ENCODE peak calls at places on chromosome 15, in ten cellular contexts. T, O, P, N, A, K, C, Q, R and X are unnamed samples.

GRCh38 chr15:45631831-45632230 is 3.0 kb upstream of the SQOR start:
- DNase-seq in T (no peak), Q (peak; percentile 23), O (no peak), K (no peak), C (no peak), R (no peak), A (no peak), P (no peak), N (no peak), X (peak; percentile 69)

GRCh38 chr15:76199106-76200082 is 111.9 kb downstream of the ETFA start:
- DNase-seq in Q (peak; percentile 73), N (no peak), R (peak; percentile 79), O (peak; percentile 81), T (peak; percentile 84), K (no peak), A (no peak), C (no peak), P (no peak), X (peak; percentile 92)

GRCh38 chr15:59746777-59747176 is 57.7 kb upstream of the BNIP2 start:
- DNase-seq in K (no peak), Q (no peak), P (no peak), A (peak; percentile 19), N (no peak), O (no peak), T (no peak), C (no peak), R (no peak), X (no peak)

GRCh38 chr15:77083381-77084160 is 12.7 kb upstream of the TSPAN3 start:
- DNase-seq in A (peak; percentile 87), T (peak; percentile 81), K (peak; percentile 54), R (peak; percentile 65), O (no peak), C (peak; percentile 88), P (peak; percentile 73), N (peak; percentile 47), Q (peak; percentile 69), X (no peak)

GRCh38 chr15:38455096-38455495 is 1.2 kb downstream of the FAM98B start:
- DNase-seq in Q (peak; percentile 10), K (no peak), R (no peak), O (peak; percentile 19), N (no peak), T (no peak), P (no peak), C (peak; percentile 5), A (no peak), X (peak; percentile 57)

GRCh38 chr15:27358751-27359434 is 387.9 kb downstream of the GABRG3 start:
- DNase-seq in R (no peak), P (no peak), O (no peak), C (peak; percentile 62), K (peak; percentile 41), A (no peak), Q (peak; percentile 16), N (no peak), T (no peak), X (peak; percentile 27)

GRCh38 chr15:99438222-99438592 is 127.6 kb upstream of the MEF2A start:
- DNase-seq in K (no peak), Q (no peak), R (peak; percentile 16), A (no peak), N (no peak), O (no peak), P (no peak), T (peak; percentile 52), C (no peak), X (no peak)

GRCh38 chr15:98524274-98524673 is 124.1 kb upstream of the IGF1R start:
- DNase-seq in Q (no peak), K (no peak), O (no peak), C (no peak), R (no peak), N (no peak), P (no peak), A (no peak), T (no peak), X (no peak)

GRCh38 chr15:80832676-80833075 is 53.5 kb downstream of the CEMIP start:
- DNase-seq in Q (no peak), O (no peak), C (peak; percentile 5), R (no peak), T (no peak), N (no peak), K (no peak), A (no peak), P (no peak), X (no peak)

GRCh38 chr15:101481917-101482525 is 7.5 kb downstream of the PCSK6 start:
- DNase-seq in K (no peak), R (no peak), A (no peak), Q (no peak), C (no peak), O (no peak), T (no peak), N (no peak), P (no peak), X (no peak)

GRCh38 chr15:29675791-29676301 is 146.4 kb downstream of the TJP1 start:
- DNase-seq in K (no peak), N (no peak), Q (no peak), P (no peak), T (no peak), O (no peak), A (peak; percentile 20), C (no peak), R (no peak), X (no peak)

GRCh38 chr15:51424780-51425179 is 83.3 kb downstream of the GLDN start:
- DNase-seq in N (no peak), P (no peak), Q (no peak), A (no peak), T (no peak), K (no peak), C (no peak), R (no peak), O (no peak), X (no peak)

GRCh38 chr15:39728844-39729243 is 53.8 kb downstream of the FSIP1 start:
- DNase-seq in A (no peak), C (no peak), K (no peak), R (no peak), O (peak; percentile 59), N (no peak), P (no peak), Q (no peak), T (no peak), X (no peak)

GRCh38 chr15:58021332-58022230 is 43.9 kb downstream of the ALDH1A2 start:
- DNase-seq in A (no peak), K (no peak), C (no peak), P (no peak), O (no peak), N (no peak), Q (no peak), R (no peak), T (no peak), X (no peak)

GRCh38 chr15:69629631-69630161 is 177.1 kb downstream of the RPLP1 start:
- DNase-seq in A (no peak), C (no peak), Q (no peak), T (no peak), O (no peak), P (no peak), R (no peak), N (no peak), K (no peak), X (no peak)

GRCh38 chr15:48371550-48371949 is 40.3 kb downstream of the DUT start:
- DNase-seq in O (no peak), K (no peak), R (no peak), T (no peak), P (no peak), N (no peak), C (no peak), A (no peak), Q (no peak), X (no peak)

GRCh38 chr15:66254364-66255292 is 1.1 kb upstream of the MEGF11 start:
- DNase-seq in Q (no peak), A (no peak), P (no peak), C (no peak), K (no peak), O (no peak), T (no peak), N (no peak), R (no peak), X (no peak)

GRCh38 chr15:48644827-48645557 is 517 bp downstream of the FBN1 start:
- DNase-seq in N (no peak), P (no peak), K (peak; percentile 83), T (no peak), R (peak; percentile 62), A (no peak), Q (peak; percentile 37), C (peak; percentile 61), O (peak; percentile 67), X (peak; percentile 78)

GRCh38 chr15:33476076-33476475 is 165.3 kb downstream of the RYR3 start:
- DNase-seq in T (no peak), A (no peak), K (no peak), C (no peak), Q (no peak), P (no peak), R (no peak), N (no peak), O (no peak), X (no peak)

GRCh38 chr15:43881944-43882343 is 55.1 kb downstream of the WDR76 start:
- DNase-seq in P (no peak), C (peak; percentile 38), N (peak; percentile 17), K (no peak), Q (no peak), A (no peak), R (no peak), T (no peak), O (no peak), X (peak; percentile 12)

GRCh38 chr15:98745650-98746374 is 97.5 kb downstream of the IGF1R start:
- DNase-seq in P (no peak), A (no peak), T (no peak), O (peak; percentile 28), R (no peak), C (no peak), K (no peak), Q (no peak), N (no peak), X (no peak)

GRCh38 chr15:52552303-52552702 is 16.5 kb downstream of the ARPP19 start:
- DNase-seq in P (no peak), C (no peak), T (no peak), Q (no peak), R (no peak), K (no peak), A (no peak), N (no peak), O (no peak), X (no peak)

GRCh38 chr15:89554247-89554646 is 21.0 kb upstream of the TICRR start:
- DNase-seq in R (no peak), Q (no peak), P (no peak), A (no peak), O (no peak), N (no peak), C (no peak), K (no peak), T (no peak), X (no peak)

GRCh38 chr15:77144492-77145070 is 73.7 kb upstream of the TSPAN3 start:
- DNase-seq in O (peak; percentile 95), C (no peak), Q (peak; percentile 87), R (no peak), P (no peak), T (no peak), A (no peak), N (no peak), K (no peak), X (peak; percentile 93)

GRCh38 chr15:50577492-50577891 is 31.0 kb upstream of the USP50 start:
- DNase-seq in Q (no peak), C (no peak), T (no peak), K (no peak), N (no peak), P (no peak), A (no peak), R (no peak), O (no peak), X (no peak)

GRCh38 chr15:80660114-80660513 is 35.0 kb upstream of the ABHD17C start:
- DNase-seq in N (no peak), T (no peak), Q (peak; percentile 74), O (peak; percentile 34), P (no peak), K (no peak), A (no peak), C (peak; percentile 57), R (no peak), X (peak; percentile 70)

GRCh38 chr15:70062321-70062956 is 35.3 kb downstream of the TLE3 start:
- DNase-seq in O (peak; percentile 93), C (peak; percentile 98), R (peak; percentile 87), P (no peak), N (no peak), A (no peak), K (peak; percentile 81), T (peak; percentile 77), Q (peak; percentile 96), X (no peak)

GRCh38 chr15:89672221-89673161 is 6.7 kb downstream of the PLIN1 start:
- DNase-seq in R (no peak), K (peak; percentile 13), T (peak; percentile 65), Q (peak; percentile 52), C (no peak), N (no peak), O (no peak), A (no peak), P (no peak), X (peak; percentile 70)